ENCODE peak calls at places on chromosomes 2 and 18, in eight cellular contexts. Q is smooth muscle cell of the brain vasculature; Y is HTR-8/SVneo; A is astrocyte; G is naive B cell; R is GM03348; O is NCI-H524; D is activated naive CD4-positive, alpha-beta T cell treated with anti-CD3 and anti-CD28 coated beads, Interleukin-2, amount 50 U/mL, for 72 hours. X is an unnamed sample.

GRCh38 chr2:127429844-127430425 is 11.7 kb downstream of the PROC start:
- DNase-seq in D (no peak), A (no peak), R (no peak), Q (no peak), G (no peak), O (no peak), Y (no peak), X (no peak)

GRCh38 chr2:128520787-128521186 is 202.1 kb upstream of the HS6ST1 start:
- DNase-seq in R (no peak), Q (no peak), Y (no peak), A (no peak), D (peak), G (no peak), O (no peak), X (no peak)

GRCh38 chr2:26471766-26472706 is 5.9 kb downstream of the OTOF start:
- DNase-seq in R (no peak), G (no peak), Q (no peak), D (no peak), A (no peak), O (peak), Y (no peak), X (no peak)

GRCh38 chr18:78327643-78328042 is 652.0 kb upstream of the SALL3 start:
- DNase-seq in D (no peak), O (no peak), G (no peak), Q (no peak), A (no peak), Y (no peak), R (no peak), X (no peak)

GRCh38 chr2:67209107-67209506 is 188.0 kb upstream of the ETAA1 start:
- DNase-seq in D (no peak), O (no peak), Y (no peak), Q (peak), G (no peak), A (no peak), R (no peak), X (no peak)

GRCh38 chr2:205524656-205525055 is 157.6 kb upstream of the NRP2 start:
- DNase-seq in R (no peak), Y (no peak), Q (no peak), D (no peak), O (no peak), A (no peak), G (no peak), X (no peak)

GRCh38 chr2:204452464-204453023 is 92.7 kb upstream of the PARD3B start:
- DNase-seq in Q (peak), R (peak), D (no peak), O (peak), Y (peak), G (no peak), A (peak), X (peak)

GRCh38 chr2:7497223-7497622 is 580.0 kb downstream of the RNF144A start:
- DNase-seq in D (no peak), A (no peak), Q (no peak), G (no peak), Y (no peak), R (no peak), O (no peak), X (no peak)

GRCh38 chr2:230865324-230865765 is 603 bp downstream of the ITM2C start:
- DNase-seq in R (no peak), G (no peak), O (peak), Q (no peak), D (no peak), Y (no peak), A (no peak), X (no peak)

GRCh38 chr18:55500316-55501086 is 87.5 kb downstream of the TCF4 start:
- DNase-seq in D (no peak), Y (no peak), R (peak), A (peak), G (no peak), O (peak), Q (no peak), X (no peak)

GRCh38 chr2:9114457-9114856 is 92.2 kb upstream of the ASAP2 start:
- DNase-seq in D (no peak), R (no peak), Y (no peak), Q (no peak), G (no peak), A (no peak), O (no peak), X (no peak)

GRCh38 chr18:62710417-62710816 is 4.9 kb upstream of the PHLPP1 start:
- DNase-seq in G (no peak), A (peak), O (peak), Q (no peak), Y (no peak), R (peak), D (no peak), X (no peak)

GRCh38 chr18:59852548-59852947 is 47.2 kb upstream of the PMAIP1 start:
- DNase-seq in Y (no peak), O (no peak), Q (no peak), A (no peak), D (no peak), G (no peak), R (no peak), X (no peak)

GRCh38 chr2:133977385-133977784 is 276.5 kb upstream of the MGAT5 start:
- DNase-seq in O (peak), Q (no peak), D (no peak), Y (no peak), G (no peak), A (no peak), R (no peak), X (no peak)

GRCh38 chr18:63173983-63174382 is 145.6 kb downstream of the BCL2 start:
- DNase-seq in O (no peak), G (no peak), D (no peak), A (no peak), Q (no peak), Y (no peak), R (no peak), X (no peak)

GRCh38 chr2:223723954-223724411 is 113.4 kb downstream of the AP1S3 start:
- DNase-seq in G (no peak), O (no peak), Q (no peak), Y (no peak), D (no peak), R (no peak), A (no peak), X (no peak)

GRCh38 chr2:238247002-238247822 is 7.4 kb upstream of the HES6 start:
- DNase-seq in Y (no peak), D (no peak), A (no peak), O (peak), Q (no peak), G (no peak), R (no peak), X (no peak)

GRCh38 chr2:1509271-1509995 is 96.2 kb downstream of the TPO start:
- DNase-seq in Y (no peak), G (no peak), Q (no peak), R (no peak), D (no peak), A (no peak), O (no peak), X (no peak)

GRCh38 chr18:62781893-62782292 is 66.6 kb downstream of the PHLPP1 start:
- DNase-seq in Y (no peak), G (no peak), D (no peak), O (no peak), Q (no peak), R (peak), A (peak), X (peak)

GRCh38 chr2:227447606-227448005 is 24.4 kb upstream of the AGFG1 start:
- DNase-seq in O (no peak), G (no peak), A (peak), R (peak), D (no peak), Y (peak), Q (no peak), X (no peak)

GRCh38 chr18:51522821-51523220 is 325.3 kb upstream of the MEX3C start:
- DNase-seq in O (no peak), A (no peak), Y (no peak), Q (no peak), D (no peak), G (no peak), R (no peak), X (peak)